ENCODE peak calls at places on chromosomes 7 and 10, in seven cellular contexts. One of them, this sample, is unnamed.

GRCh38 chr7:24722386-24723177 is 34.7 kb downstream of the GSDME start:
- DNase-seq in lower lobe of right lung: no peak
- DNase-seq in tibial nerve: no peak
- DNase-seq in Karpas-422: no peak
- DNase-seq in suprapubic skin: no peak
- DNase-seq in A549: no peak
- DNase-seq in GM23248: peak
- DNase-seq in this sample: no peak

GRCh38 chr10:20836401-20836800 is 60.7 kb downstream of the NEBL start:
- DNase-seq in Karpas-422: no peak
- DNase-seq in lower lobe of right lung: no peak
- DNase-seq in suprapubic skin: no peak
- DNase-seq in A549: no peak
- DNase-seq in tibial nerve: no peak
- DNase-seq in GM23248: no peak
- DNase-seq in this sample: no peak

GRCh38 chr7:44280993-44281721 is 44.2 kb downstream of the CAMK2B start:
- DNase-seq in A549: no peak
- DNase-seq in lower lobe of right lung: peak
- DNase-seq in Karpas-422: no peak
- DNase-seq in suprapubic skin: peak
- DNase-seq in tibial nerve: peak
- DNase-seq in GM23248: no peak
- DNase-seq in this sample: no peak

GRCh38 chr10:23448802-23449570 is 10.1 kb downstream of the OTUD1 start:
- DNase-seq in tibial nerve: no peak
- DNase-seq in suprapubic skin: no peak
- DNase-seq in Karpas-422: no peak
- DNase-seq in GM23248: peak
- DNase-seq in lower lobe of right lung: no peak
- DNase-seq in A549: no peak
- DNase-seq in this sample: no peak

GRCh38 chr7:24821045-24821853 is 64.0 kb upstream of the GSDME start:
- DNase-seq in suprapubic skin: peak
- DNase-seq in tibial nerve: no peak
- DNase-seq in A549: peak
- DNase-seq in lower lobe of right lung: peak
- DNase-seq in GM23248: peak
- DNase-seq in Karpas-422: peak
- DNase-seq in this sample: no peak

GRCh38 chr10:29853913-29854312 is 205.5 kb downstream of the JCAD start:
- DNase-seq in tibial nerve: no peak
- DNase-seq in GM23248: no peak
- DNase-seq in Karpas-422: no peak
- DNase-seq in A549: no peak
- DNase-seq in lower lobe of right lung: no peak
- DNase-seq in suprapubic skin: no peak
- DNase-seq in this sample: no peak

GRCh38 chr10:114911801-114912479 is 26.1 kb upstream of the TRUB1 start:
- DNase-seq in Karpas-422: no peak
- DNase-seq in suprapubic skin: no peak
- DNase-seq in GM23248: no peak
- DNase-seq in tibial nerve: no peak
- DNase-seq in A549: no peak
- DNase-seq in lower lobe of right lung: no peak
- DNase-seq in this sample: no peak

GRCh38 chr7:101874028-101874427 is 56.6 kb downstream of the CUX1 start:
- DNase-seq in Karpas-422: no peak
- DNase-seq in lower lobe of right lung: no peak
- DNase-seq in GM23248: peak
- DNase-seq in A549: no peak
- DNase-seq in tibial nerve: no peak
- DNase-seq in suprapubic skin: no peak
- DNase-seq in this sample: no peak

GRCh38 chr7:23235688-23236280 is 10.8 kb upstream of the GPNMB start:
- DNase-seq in A549: no peak
- DNase-seq in Karpas-422: no peak
- DNase-seq in lower lobe of right lung: no peak
- DNase-seq in GM23248: peak
- DNase-seq in suprapubic skin: no peak
- DNase-seq in tibial nerve: peak
- DNase-seq in this sample: peak

DNA sequence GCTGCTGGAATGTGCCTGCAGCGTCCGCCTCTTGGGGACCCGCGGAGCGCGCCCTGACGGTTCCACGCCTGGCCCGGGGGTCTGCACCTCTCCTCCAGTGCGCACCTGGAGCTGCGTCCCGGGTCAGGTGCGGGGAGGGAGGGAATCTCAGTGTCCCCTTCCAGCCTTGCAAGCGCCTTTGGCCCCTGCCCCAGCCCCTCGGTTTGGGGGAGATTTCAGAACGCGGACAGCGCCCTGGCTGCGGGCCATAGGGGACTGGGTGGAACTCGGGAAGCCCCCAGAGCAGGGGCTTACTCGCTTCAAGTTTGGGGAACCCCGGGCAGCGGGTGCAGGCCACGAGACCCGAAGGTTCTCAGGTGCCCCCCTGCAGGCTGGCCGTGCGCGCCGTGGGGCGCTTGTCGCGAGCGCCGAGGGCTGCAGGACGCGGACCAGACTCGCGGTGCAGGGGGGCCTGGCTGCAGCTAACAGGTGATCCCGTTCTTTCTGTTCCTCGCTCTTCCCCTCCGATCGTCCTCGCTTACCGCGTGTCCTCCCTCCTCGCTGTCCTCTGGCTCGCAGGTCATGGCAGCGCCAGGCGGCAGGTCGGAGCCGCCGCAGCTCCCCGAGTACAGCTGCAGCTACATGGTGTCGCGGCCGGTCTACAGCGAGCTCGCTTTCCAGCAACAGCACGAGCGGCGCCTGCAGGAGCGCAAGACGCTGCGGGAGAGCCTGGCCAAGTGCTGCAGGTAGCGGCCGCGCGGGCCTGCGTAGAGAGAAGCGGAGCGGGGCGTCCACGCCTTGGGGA is 645 bp downstream of the SLC26A4 start:
- DNase-seq in suprapubic skin: no peak
- DNase-seq in Karpas-422: no peak
- DNase-seq in lower lobe of right lung: peak
- DNase-seq in A549: no peak
- DNase-seq in GM23248: peak
- DNase-seq in tibial nerve: no peak
- DNase-seq in this sample: peak
- H3K4me3 ChIP-seq in suprapubic skin: peak
- H3K4me3 ChIP-seq in Karpas-422: no peak
- H3K4me3 ChIP-seq in lower lobe of right lung: peak
- H3K4me3 ChIP-seq in A549: peak
- H3K4me3 ChIP-seq in GM23248: peak
- H3K4me3 ChIP-seq in tibial nerve: peak
- H3K4me3 ChIP-seq in this sample: peak

GRCh38 chr10:451856-452255 is 237.6 kb downstream of the DIP2C start:
- DNase-seq in suprapubic skin: no peak
- DNase-seq in Karpas-422: no peak
- DNase-seq in tibial nerve: no peak
- DNase-seq in A549: no peak
- DNase-seq in GM23248: no peak
- DNase-seq in lower lobe of right lung: no peak
- DNase-seq in this sample: no peak

GRCh38 chr10:454860-455259 is 234.6 kb downstream of the DIP2C start:
- DNase-seq in tibial nerve: no peak
- DNase-seq in GM23248: peak
- DNase-seq in A549: peak
- DNase-seq in lower lobe of right lung: no peak
- DNase-seq in Karpas-422: no peak
- DNase-seq in suprapubic skin: no peak
- DNase-seq in this sample: peak

GRCh38 chr10:450463-450862 is 239.0 kb downstream of the DIP2C start:
- DNase-seq in tibial nerve: no peak
- DNase-seq in A549: no peak
- DNase-seq in GM23248: no peak
- DNase-seq in lower lobe of right lung: no peak
- DNase-seq in Karpas-422: no peak
- DNase-seq in suprapubic skin: no peak
- DNase-seq in this sample: no peak

GRCh38 chr10:452512-453504 is 236.7 kb downstream of the DIP2C start:
- DNase-seq in GM23248: peak
- DNase-seq in tibial nerve: no peak
- DNase-seq in A549: no peak
- DNase-seq in suprapubic skin: no peak
- DNase-seq in Karpas-422: no peak
- DNase-seq in lower lobe of right lung: no peak
- DNase-seq in this sample: no peak

DNA sequence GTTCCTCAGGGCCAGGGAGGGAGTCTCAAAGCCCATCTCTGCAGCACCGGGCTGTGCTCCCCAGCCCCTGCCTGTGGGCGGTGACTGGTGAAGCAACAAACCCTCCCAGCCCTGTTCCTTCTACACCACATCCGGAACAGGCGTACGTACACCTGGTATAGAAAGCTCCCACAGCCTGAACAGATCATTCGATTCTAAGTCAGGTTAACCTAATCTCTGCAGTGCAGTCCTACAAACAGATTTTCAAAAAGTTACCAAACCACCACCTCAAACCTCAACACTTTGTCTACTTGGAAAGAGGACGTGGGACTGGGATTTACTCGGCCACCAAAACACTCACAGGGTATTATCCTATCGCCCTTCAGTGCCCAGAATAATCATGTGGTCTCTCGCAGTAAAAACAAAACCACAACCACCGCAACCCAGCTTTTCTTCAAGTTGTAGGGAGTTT is 238.4 kb downstream of the DIP2C start:
- DNase-seq in Karpas-422: peak
- DNase-seq in tibial nerve: no peak
- DNase-seq in lower lobe of right lung: no peak
- DNase-seq in A549: no peak
- DNase-seq in GM23248: no peak
- DNase-seq in suprapubic skin: no peak
- DNase-seq in this sample: no peak
- H3K4me3 ChIP-seq in Karpas-422: no peak
- H3K4me3 ChIP-seq in tibial nerve: no peak
- H3K4me3 ChIP-seq in lower lobe of right lung: no peak
- H3K4me3 ChIP-seq in A549: no peak
- H3K4me3 ChIP-seq in GM23248: no peak
- H3K4me3 ChIP-seq in suprapubic skin: no peak
- H3K4me3 ChIP-seq in this sample: no peak

GRCh38 chr10:119132521-119133345 is 28.8 kb downstream of the DENND10 start:
- DNase-seq in Karpas-422: no peak
- DNase-seq in lower lobe of right lung: no peak
- DNase-seq in GM23248: no peak
- DNase-seq in tibial nerve: no peak
- DNase-seq in suprapubic skin: no peak
- DNase-seq in A549: no peak
- DNase-seq in this sample: no peak

GRCh38 chr10:119138341-119139306 is 26.9 kb downstream of the SFXN4 start:
- DNase-seq in A549: no peak
- DNase-seq in lower lobe of right lung: no peak
- DNase-seq in suprapubic skin: no peak
- DNase-seq in Karpas-422: no peak
- DNase-seq in tibial nerve: no peak
- DNase-seq in GM23248: no peak
- DNase-seq in this sample: no peak

GRCh38 chr10:119136084-119136483 is 29.4 kb downstream of the SFXN4 start:
- DNase-seq in Karpas-422: no peak
- DNase-seq in suprapubic skin: no peak
- DNase-seq in lower lobe of right lung: no peak
- DNase-seq in A549: no peak
- DNase-seq in tibial nerve: no peak
- DNase-seq in GM23248: peak
- DNase-seq in this sample: no peak

GRCh38 chr10:119131512-119132240 is 27.8 kb downstream of the DENND10 start:
- DNase-seq in lower lobe of right lung: no peak
- DNase-seq in suprapubic skin: no peak
- DNase-seq in GM23248: peak
- DNase-seq in Karpas-422: no peak
- DNase-seq in A549: no peak
- DNase-seq in tibial nerve: no peak
- DNase-seq in this sample: no peak

GRCh38 chr10:119135517-119135890 is 30.0 kb downstream of the SFXN4 start:
- DNase-seq in Karpas-422: no peak
- DNase-seq in suprapubic skin: no peak
- DNase-seq in lower lobe of right lung: no peak
- DNase-seq in A549: no peak
- DNase-seq in tibial nerve: no peak
- DNase-seq in GM23248: peak
- DNase-seq in this sample: no peak
- H3K4me3 ChIP-seq in Karpas-422: no peak
- H3K4me3 ChIP-seq in suprapubic skin: no peak
- H3K4me3 ChIP-seq in lower lobe of right lung: no peak
- H3K4me3 ChIP-seq in A549: no peak
- H3K4me3 ChIP-seq in tibial nerve: no peak
- H3K4me3 ChIP-seq in GM23248: no peak
- H3K4me3 ChIP-seq in this sample: no peak

DNA sequence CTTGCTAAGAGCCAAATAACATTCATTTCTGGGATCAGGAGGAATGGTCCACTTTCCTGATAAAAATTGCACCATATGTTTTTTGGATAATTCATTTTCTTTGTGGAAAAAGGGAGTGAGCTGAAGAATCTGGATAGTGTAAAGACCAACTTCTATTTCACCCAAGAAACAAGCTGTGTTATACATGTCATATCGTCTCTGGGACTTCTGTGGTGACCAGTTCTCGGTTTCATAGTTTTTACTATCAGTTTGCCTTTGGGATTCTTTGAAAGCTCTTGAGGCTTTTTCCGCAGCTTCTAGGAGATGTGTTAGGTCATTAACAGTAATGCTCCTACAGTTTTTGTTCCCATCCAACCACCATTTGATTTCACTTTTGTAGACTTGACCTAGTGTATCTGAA is 14.4 kb upstream of the SAMD9 start:
- DNase-seq in tibial nerve: no peak
- DNase-seq in suprapubic skin: no peak
- DNase-seq in Karpas-422: no peak
- DNase-seq in GM23248: no peak
- DNase-seq in A549: no peak
- DNase-seq in lower lobe of right lung: no peak
- DNase-seq in this sample: no peak
- H3K4me3 ChIP-seq in tibial nerve: no peak
- H3K4me3 ChIP-seq in suprapubic skin: no peak
- H3K4me3 ChIP-seq in Karpas-422: no peak
- H3K4me3 ChIP-seq in GM23248: no peak
- H3K4me3 ChIP-seq in A549: no peak
- H3K4me3 ChIP-seq in lower lobe of right lung: no peak
- H3K4me3 ChIP-seq in this sample: no peak

DNA sequence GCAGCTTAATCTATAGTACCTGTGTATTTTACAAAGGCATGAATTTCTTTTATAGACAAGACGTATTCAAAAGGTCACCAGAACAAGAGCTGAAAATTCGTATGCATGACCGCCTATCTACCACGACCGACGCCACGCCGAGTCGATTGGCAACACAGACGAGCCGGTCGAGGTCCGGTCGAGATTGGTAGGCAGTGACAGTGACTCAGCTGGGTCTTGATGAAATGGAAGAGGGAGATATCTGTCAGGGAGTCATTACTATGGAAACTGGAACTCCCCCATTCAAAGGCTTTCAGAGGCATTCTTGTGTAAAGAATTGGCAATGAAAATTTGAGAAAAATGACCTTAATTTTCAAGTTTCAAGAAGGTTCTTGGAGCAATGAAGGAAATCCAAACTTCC is 2.1 kb downstream of the ATP5MK start:
- DNase-seq in Karpas-422: peak
- DNase-seq in tibial nerve: no peak
- DNase-seq in lower lobe of right lung: no peak
- DNase-seq in suprapubic skin: no peak
- DNase-seq in GM23248: no peak
- DNase-seq in A549: no peak
- DNase-seq in this sample: no peak
- H3K4me3 ChIP-seq in Karpas-422: no peak
- H3K4me3 ChIP-seq in tibial nerve: no peak
- H3K4me3 ChIP-seq in lower lobe of right lung: no peak
- H3K4me3 ChIP-seq in suprapubic skin: no peak
- H3K4me3 ChIP-seq in GM23248: no peak
- H3K4me3 ChIP-seq in A549: no peak
- H3K4me3 ChIP-seq in this sample: no peak

GRCh38 chr7:6589151-6589828 is 531 bp upstream of the INTS15 start:
- DNase-seq in GM23248: no peak
- DNase-seq in A549: no peak
- DNase-seq in lower lobe of right lung: no peak
- DNase-seq in suprapubic skin: no peak
- DNase-seq in tibial nerve: no peak
- DNase-seq in Karpas-422: no peak
- DNase-seq in this sample: no peak
- H3K4me3 ChIP-seq in GM23248: peak
- H3K4me3 ChIP-seq in A549: peak
- H3K4me3 ChIP-seq in lower lobe of right lung: peak
- H3K4me3 ChIP-seq in suprapubic skin: peak
- H3K4me3 ChIP-seq in tibial nerve: peak
- H3K4me3 ChIP-seq in Karpas-422: peak
- H3K4me3 ChIP-seq in this sample: peak